ENCODE peak calls at places on chromosomes 5 and 9, in seven cellular contexts. One of them, this sample, is unnamed.

GRCh38 chr5:132378580-132378979 is 9.1 kb downstream of the SLC22A5 start:
- DNase-seq in heart left ventricle: no peak
- DNase-seq in Peyer's patch: no peak
- DNase-seq in uterus: no peak
- DNase-seq in HCT116: no peak
- DNase-seq in IMR-90: peak; percentile 52
- DNase-seq in body of pancreas: no peak
- DNase-seq in this sample: no peak

GRCh38 chr9:19102181-19102630 is 498 bp downstream of the HAUS6 start:
- DNase-seq in Peyer's patch: peak; percentile 58
- DNase-seq in uterus: peak; percentile 46
- DNase-seq in IMR-90: peak; percentile 16
- DNase-seq in body of pancreas: peak; percentile 31
- DNase-seq in heart left ventricle: peak; percentile 34
- DNase-seq in HCT116: no peak
- DNase-seq in this sample: peak; percentile 42

GRCh38 chr5:1975406-1975715 is 92.6 kb upstream of the IRX4 start:
- DNase-seq in Peyer's patch: no peak
- DNase-seq in heart left ventricle: no peak
- DNase-seq in uterus: no peak
- DNase-seq in body of pancreas: peak; percentile 30
- DNase-seq in IMR-90: no peak
- DNase-seq in HCT116: no peak
- DNase-seq in this sample: no peak

GRCh38 chr5:139764250-139764791 is 31.3 kb upstream of the PSD2 start:
- DNase-seq in IMR-90: no peak
- DNase-seq in Peyer's patch: no peak
- DNase-seq in body of pancreas: no peak
- DNase-seq in uterus: no peak
- DNase-seq in heart left ventricle: no peak
- DNase-seq in HCT116: no peak
- DNase-seq in this sample: peak; percentile 66

GRCh38 chr5:39209924-39210323 is 9.4 kb downstream of the FYB1 start:
- DNase-seq in IMR-90: no peak
- DNase-seq in heart left ventricle: no peak
- DNase-seq in uterus: no peak
- DNase-seq in Peyer's patch: no peak
- DNase-seq in HCT116: no peak
- DNase-seq in body of pancreas: no peak
- DNase-seq in this sample: no peak

GRCh38 chr5:180207593-180207992 is 1.4 kb downstream of the RASGEF1C start:
- DNase-seq in heart left ventricle: no peak
- DNase-seq in body of pancreas: no peak
- DNase-seq in uterus: no peak
- DNase-seq in HCT116: no peak
- DNase-seq in IMR-90: no peak
- DNase-seq in Peyer's patch: no peak
- DNase-seq in this sample: no peak

GRCh38 chr5:175733017-175733416 is 75.1 kb downstream of the HRH2 start:
- DNase-seq in HCT116: no peak
- DNase-seq in heart left ventricle: no peak
- DNase-seq in Peyer's patch: no peak
- DNase-seq in IMR-90: no peak
- DNase-seq in body of pancreas: no peak
- DNase-seq in uterus: no peak
- DNase-seq in this sample: no peak

GRCh38 chr5:154985126-154985525 is 28.4 kb upstream of the KIF4B start:
- DNase-seq in HCT116: no peak
- DNase-seq in Peyer's patch: no peak
- DNase-seq in heart left ventricle: no peak
- DNase-seq in IMR-90: no peak
- DNase-seq in body of pancreas: no peak
- DNase-seq in uterus: no peak
- DNase-seq in this sample: no peak

GRCh38 chr5:135695656-135696055 is 116.9 kb upstream of the CXCL14 start:
- DNase-seq in IMR-90: no peak
- DNase-seq in uterus: no peak
- DNase-seq in heart left ventricle: no peak
- DNase-seq in body of pancreas: no peak
- DNase-seq in Peyer's patch: no peak
- DNase-seq in HCT116: no peak
- DNase-seq in this sample: no peak

GRCh38 chr5:73380710-73381586 is 67.6 kb downstream of the FOXD1 start:
- DNase-seq in IMR-90: no peak
- DNase-seq in uterus: no peak
- DNase-seq in HCT116: no peak
- DNase-seq in heart left ventricle: no peak
- DNase-seq in body of pancreas: no peak
- DNase-seq in Peyer's patch: no peak
- DNase-seq in this sample: no peak

GRCh38 chr9:82488702-82489578 is 500.4 kb downstream of the SPATA31D1 start:
- DNase-seq in HCT116: no peak
- DNase-seq in Peyer's patch: no peak
- DNase-seq in body of pancreas: peak; percentile 44
- DNase-seq in IMR-90: peak; percentile 88
- DNase-seq in heart left ventricle: no peak
- DNase-seq in uterus: no peak
- DNase-seq in this sample: no peak

GRCh38 chr5:132103380-132103951 is 29.9 kb downstream of the CSF2 start:
- DNase-seq in body of pancreas: peak; percentile 79
- DNase-seq in Peyer's patch: no peak
- DNase-seq in heart left ventricle: peak; percentile 90
- DNase-seq in uterus: peak; percentile 36
- DNase-seq in HCT116: peak; percentile 86
- DNase-seq in IMR-90: peak; percentile 96
- DNase-seq in this sample: no peak

GRCh38 chr9:13110766-13111400 is 168.6 kb downstream of the MPDZ start:
- DNase-seq in uterus: peak; percentile 38
- DNase-seq in heart left ventricle: peak; percentile 46
- DNase-seq in HCT116: no peak
- DNase-seq in body of pancreas: peak; percentile 29
- DNase-seq in Peyer's patch: no peak
- DNase-seq in IMR-90: no peak
- DNase-seq in this sample: peak; percentile 55

GRCh38 chr5:370959-371810 is 49.7 kb downstream of the AHRR start:
- DNase-seq in HCT116: no peak
- DNase-seq in Peyer's patch: no peak
- DNase-seq in body of pancreas: no peak
- DNase-seq in IMR-90: no peak
- DNase-seq in uterus: no peak
- DNase-seq in heart left ventricle: no peak
- DNase-seq in this sample: peak; percentile 8

GRCh38 chr9:74729129-74729710 is 158.5 kb downstream of the TRPM6 start:
- DNase-seq in heart left ventricle: no peak
- DNase-seq in Peyer's patch: no peak
- DNase-seq in uterus: no peak
- DNase-seq in body of pancreas: no peak
- DNase-seq in IMR-90: no peak
- DNase-seq in HCT116: no peak
- DNase-seq in this sample: no peak

GRCh38 chr9:16058131-16058549 is 505.3 kb downstream of the CCDC171 start:
- DNase-seq in Peyer's patch: no peak
- DNase-seq in heart left ventricle: no peak
- DNase-seq in body of pancreas: no peak
- DNase-seq in IMR-90: peak; percentile 86
- DNase-seq in uterus: no peak
- DNase-seq in HCT116: no peak
- DNase-seq in this sample: no peak

GRCh38 chr5:51433052-51433710 is 49.9 kb downstream of the ISL1 start:
- DNase-seq in IMR-90: no peak
- DNase-seq in heart left ventricle: no peak
- DNase-seq in body of pancreas: no peak
- DNase-seq in HCT116: peak; percentile 18
- DNase-seq in uterus: no peak
- DNase-seq in Peyer's patch: no peak
- DNase-seq in this sample: no peak

GRCh38 chr9:4798281-4798680 is 5.5 kb downstream of the RCL1 start:
- DNase-seq in uterus: no peak
- DNase-seq in Peyer's patch: no peak
- DNase-seq in IMR-90: no peak
- DNase-seq in body of pancreas: no peak
- DNase-seq in HCT116: no peak
- DNase-seq in heart left ventricle: no peak
- DNase-seq in this sample: no peak
- H3K27ac ChIP-seq in uterus: peak overlapping the region; percentile 44
- H3K27ac ChIP-seq in Peyer's patch: no peak overlapping the region
- H3K27ac ChIP-seq in IMR-90: no peak overlapping the region
- H3K27ac ChIP-seq in body of pancreas: peak overlapping the region; percentile 22
- H3K27ac ChIP-seq in HCT116: no peak overlapping the region
- H3K27ac ChIP-seq in heart left ventricle: no peak overlapping the region
- H3K27ac ChIP-seq in this sample: peak overlapping the region; percentile 34

GRCh38 chr9:20980713-20981481 is 50.5 kb downstream of the HACD4 start:
- DNase-seq in IMR-90: peak; percentile 93
- DNase-seq in body of pancreas: no peak
- DNase-seq in HCT116: no peak
- DNase-seq in uterus: no peak
- DNase-seq in Peyer's patch: no peak
- DNase-seq in heart left ventricle: no peak
- DNase-seq in this sample: no peak
- H3K27ac ChIP-seq in IMR-90: peak overlapping the region; percentile 79
- H3K27ac ChIP-seq in body of pancreas: no peak overlapping the region
- H3K27ac ChIP-seq in HCT116: no peak overlapping the region
- H3K27ac ChIP-seq in uterus: no peak overlapping the region
- H3K27ac ChIP-seq in Peyer's patch: peak overlapping the region; percentile 21
- H3K27ac ChIP-seq in heart left ventricle: peak overlapping the region; percentile 67
- H3K27ac ChIP-seq in this sample: peak overlapping the region; percentile 61

GRCh38 chr9:88746744-88747398 is 211.9 kb downstream of the NXNL2 start:
- DNase-seq in Peyer's patch: no peak
- DNase-seq in body of pancreas: no peak
- DNase-seq in heart left ventricle: no peak
- DNase-seq in uterus: no peak
- DNase-seq in IMR-90: no peak
- DNase-seq in HCT116: no peak
- DNase-seq in this sample: no peak
- H3K27ac ChIP-seq in Peyer's patch: peak overlapping the region; percentile 43
- H3K27ac ChIP-seq in body of pancreas: no peak overlapping the region
- H3K27ac ChIP-seq in heart left ventricle: peak overlapping the region; percentile 59
- H3K27ac ChIP-seq in uterus: peak overlapping the region; percentile 62
- H3K27ac ChIP-seq in IMR-90: peak overlapping the region; percentile 93
- H3K27ac ChIP-seq in HCT116: no peak overlapping the region
- H3K27ac ChIP-seq in this sample: no peak overlapping the region

GRCh38 chr9:99431103-99431502 is 209.0 kb downstream of the SEC61B start:
- DNase-seq in body of pancreas: no peak
- DNase-seq in uterus: no peak
- DNase-seq in heart left ventricle: peak; percentile 36
- DNase-seq in IMR-90: peak; percentile 66
- DNase-seq in Peyer's patch: no peak
- DNase-seq in HCT116: no peak
- DNase-seq in this sample: no peak
- H3K27ac ChIP-seq in body of pancreas: no peak overlapping the region
- H3K27ac ChIP-seq in uterus: no peak overlapping the region
- H3K27ac ChIP-seq in heart left ventricle: no peak overlapping the region
- H3K27ac ChIP-seq in IMR-90: no peak overlapping the region
- H3K27ac ChIP-seq in Peyer's patch: no peak overlapping the region
- H3K27ac ChIP-seq in HCT116: no peak overlapping the region
- H3K27ac ChIP-seq in this sample: no peak overlapping the region

GRCh38 chr5:82669720-82670119 is 391.6 kb upstream of the RPS23 start:
- DNase-seq in Peyer's patch: no peak
- DNase-seq in heart left ventricle: no peak
- DNase-seq in IMR-90: no peak
- DNase-seq in body of pancreas: no peak
- DNase-seq in HCT116: no peak
- DNase-seq in uterus: no peak
- DNase-seq in this sample: no peak
- H3K27ac ChIP-seq in Peyer's patch: no peak overlapping the region
- H3K27ac ChIP-seq in heart left ventricle: no peak overlapping the region
- H3K27ac ChIP-seq in IMR-90: no peak overlapping the region
- H3K27ac ChIP-seq in body of pancreas: no peak overlapping the region
- H3K27ac ChIP-seq in HCT116: no peak overlapping the region
- H3K27ac ChIP-seq in uterus: no peak overlapping the region
- H3K27ac ChIP-seq in this sample: no peak overlapping the region